ENCODE peak calls at places on chromosomes 11 and 22, in five cellular contexts. One of them, this sample, is unnamed.

GRCh38 chr11:131099746-131100145 is 183.5 kb upstream of the SNX19 start:
- DNase-seq in A549: no peak
- DNase-seq in endodermal cell: no peak
- DNase-seq in tibial nerve: no peak
- DNase-seq in lower leg skin: no peak
- DNase-seq in this sample: no peak

GRCh38 chr11:124897681-124898680 is at the start of gene ROBO4:
- DNase-seq in A549: no peak
- DNase-seq in endodermal cell: peak; percentile 60
- DNase-seq in tibial nerve: peak; percentile 34
- DNase-seq in lower leg skin: peak; percentile 90
- DNase-seq in this sample: no peak

GRCh38 chr22:23220485-23221350 is 40.4 kb downstream of the BCR start:
- DNase-seq in A549: no peak
- DNase-seq in endodermal cell: no peak
- DNase-seq in tibial nerve: no peak
- DNase-seq in lower leg skin: no peak
- DNase-seq in this sample: no peak

GRCh38 chr11:117410861-117411725 is 83.4 kb downstream of the CEP164 start:
- DNase-seq in A549: no peak
- DNase-seq in endodermal cell: peak; percentile 71
- DNase-seq in tibial nerve: no peak
- DNase-seq in lower leg skin: peak; percentile 83
- DNase-seq in this sample: no peak

GRCh38 chr11:57237204-57237681 is at the start of gene APLNR:
- DNase-seq in A549: no peak
- DNase-seq in endodermal cell: peak; percentile 89
- DNase-seq in tibial nerve: no peak
- DNase-seq in lower leg skin: peak; percentile 62
- DNase-seq in this sample: no peak

GRCh38 chr11:67211656-67212436 is 54.4 kb upstream of the GRK2 start:
- DNase-seq in A549: no peak
- DNase-seq in endodermal cell: no peak
- DNase-seq in tibial nerve: no peak
- DNase-seq in lower leg skin: no peak
- DNase-seq in this sample: no peak

GRCh38 chr11:1740786-1741530 is 9.4 kb downstream of the IFITM10 start:
- DNase-seq in A549: no peak
- DNase-seq in endodermal cell: no peak
- DNase-seq in tibial nerve: no peak
- DNase-seq in lower leg skin: no peak
- DNase-seq in this sample: no peak

GRCh38 chr11:14148653-14149273 is 186.2 kb downstream of the SPON1 start:
- DNase-seq in A549: peak; percentile 46
- DNase-seq in endodermal cell: no peak
- DNase-seq in tibial nerve: no peak
- DNase-seq in lower leg skin: no peak
- DNase-seq in this sample: no peak

GRCh38 chr11:31233425-31233824 is 136.1 kb downstream of the DCDC1 start:
- DNase-seq in A549: peak; percentile 52
- DNase-seq in endodermal cell: no peak
- DNase-seq in tibial nerve: no peak
- DNase-seq in lower leg skin: no peak
- DNase-seq in this sample: no peak

GRCh38 chr11:96014234-96014633 is 90.3 kb upstream of the MTMR2 start:
- DNase-seq in A549: peak; percentile 14
- DNase-seq in endodermal cell: no peak
- DNase-seq in tibial nerve: no peak
- DNase-seq in lower leg skin: no peak
- DNase-seq in this sample: no peak

GRCh38 chr11:69864930-69865661 is 45.9 kb upstream of the FGF3 start:
- DNase-seq in A549: no peak
- DNase-seq in endodermal cell: peak; percentile 55
- DNase-seq in tibial nerve: no peak
- DNase-seq in lower leg skin: peak; percentile 85
- DNase-seq in this sample: no peak

GRCh38 chr11:131824766-131825165 is 454.4 kb downstream of the NTM start:
- DNase-seq in A549: no peak
- DNase-seq in endodermal cell: no peak
- DNase-seq in tibial nerve: peak; percentile 22
- DNase-seq in lower leg skin: no peak
- DNase-seq in this sample: no peak

GRCh38 chr11:66784575-66784974 is 55.6 kb upstream of the SPTBN2 start:
- DNase-seq in A549: no peak
- DNase-seq in endodermal cell: no peak
- DNase-seq in tibial nerve: no peak
- DNase-seq in lower leg skin: no peak
- DNase-seq in this sample: no peak

GRCh38 chr11:63829823-63830489 is 9.0 kb upstream of the MARK2 start:
- DNase-seq in A549: peak; percentile 59
- DNase-seq in endodermal cell: peak; percentile 83
- DNase-seq in tibial nerve: no peak
- DNase-seq in lower leg skin: no peak
- DNase-seq in this sample: no peak

GRCh38 chr11:35003658-35004057 is 87.2 kb downstream of the PDHX start:
- DNase-seq in A549: no peak
- DNase-seq in endodermal cell: no peak
- DNase-seq in tibial nerve: no peak
- DNase-seq in lower leg skin: no peak
- DNase-seq in this sample: no peak

GRCh38 chr11:119706029-119706428 is 23.0 kb downstream of the NECTIN1 start:
- DNase-seq in A549: no peak
- DNase-seq in endodermal cell: no peak
- DNase-seq in tibial nerve: no peak
- DNase-seq in lower leg skin: no peak
- DNase-seq in this sample: no peak

GRCh38 chr11:2315395-2316168 is 13.8 kb downstream of the TSPAN32 start:
- DNase-seq in A549: no peak
- DNase-seq in endodermal cell: no peak
- DNase-seq in tibial nerve: no peak
- DNase-seq in lower leg skin: no peak
- DNase-seq in this sample: peak; percentile 19

GRCh38 chr11:2737226-2737590 is 37.4 kb upstream of the KCNQ1OT1 start:
- DNase-seq in A549: no peak
- DNase-seq in endodermal cell: no peak
- DNase-seq in tibial nerve: no peak
- DNase-seq in lower leg skin: no peak
- DNase-seq in this sample: no peak

GRCh38 chr11:93099811-93100210 is 98.0 kb downstream of the SLC36A4 start:
- DNase-seq in A549: peak; percentile 5
- DNase-seq in endodermal cell: no peak
- DNase-seq in tibial nerve: no peak
- DNase-seq in lower leg skin: no peak
- DNase-seq in this sample: no peak

GRCh38 chr11:117097567-117098268 is 510 bp downstream of the SIK3 start:
- DNase-seq in A549: no peak
- DNase-seq in endodermal cell: peak; percentile 79
- DNase-seq in tibial nerve: peak; percentile 42
- DNase-seq in lower leg skin: peak; percentile 91
- DNase-seq in this sample: no peak

GRCh38 chr11:126561327-126561893 is 205.9 kb downstream of the ST3GAL4 start:
- DNase-seq in A549: peak; percentile 10
- DNase-seq in endodermal cell: peak; percentile 93
- DNase-seq in tibial nerve: peak; percentile 26
- DNase-seq in lower leg skin: no peak
- DNase-seq in this sample: no peak

GRCh38 chr11:35005156-35005780 is 88.8 kb downstream of the PDHX start:
- DNase-seq in A549: peak; percentile 19
- DNase-seq in endodermal cell: no peak
- DNase-seq in tibial nerve: no peak
- DNase-seq in lower leg skin: no peak
- DNase-seq in this sample: no peak

GRCh38 chr11:86524603-86525352 is 147.6 kb downstream of the ME3 start:
- DNase-seq in A549: peak; percentile 79
- DNase-seq in endodermal cell: no peak
- DNase-seq in tibial nerve: no peak
- DNase-seq in lower leg skin: no peak
- DNase-seq in this sample: no peak

GRCh38 chr11:27456140-27456801 is 16.3 kb downstream of the LGR4 start:
- DNase-seq in A549: peak; percentile 73
- DNase-seq in endodermal cell: no peak
- DNase-seq in tibial nerve: no peak
- DNase-seq in lower leg skin: no peak
- DNase-seq in this sample: no peak

GRCh38 chr22:33923660-33924246 is 3.5 kb upstream of the LARGE1 start:
- DNase-seq in A549: peak; percentile 74
- DNase-seq in endodermal cell: peak; percentile 85
- DNase-seq in tibial nerve: peak; percentile 85
- DNase-seq in lower leg skin: no peak
- DNase-seq in this sample: peak; percentile 29

GRCh38 chr11:7927635-7928034 is 3.4 kb downstream of the OR10A6 start:
- DNase-seq in A549: no peak
- DNase-seq in endodermal cell: no peak
- DNase-seq in tibial nerve: no peak
- DNase-seq in lower leg skin: no peak
- DNase-seq in this sample: no peak

GRCh38 chr11:106381895-106382294 is 304.4 kb downstream of the AASDHPPT start:
- DNase-seq in A549: no peak
- DNase-seq in endodermal cell: no peak
- DNase-seq in tibial nerve: no peak
- DNase-seq in lower leg skin: no peak
- DNase-seq in this sample: no peak

GRCh38 chr11:97502201-97502600 is 1112.4 kb downstream of the JRKL start:
- DNase-seq in A549: no peak
- DNase-seq in endodermal cell: no peak
- DNase-seq in tibial nerve: no peak
- DNase-seq in lower leg skin: no peak
- DNase-seq in this sample: no peak

DNA sequence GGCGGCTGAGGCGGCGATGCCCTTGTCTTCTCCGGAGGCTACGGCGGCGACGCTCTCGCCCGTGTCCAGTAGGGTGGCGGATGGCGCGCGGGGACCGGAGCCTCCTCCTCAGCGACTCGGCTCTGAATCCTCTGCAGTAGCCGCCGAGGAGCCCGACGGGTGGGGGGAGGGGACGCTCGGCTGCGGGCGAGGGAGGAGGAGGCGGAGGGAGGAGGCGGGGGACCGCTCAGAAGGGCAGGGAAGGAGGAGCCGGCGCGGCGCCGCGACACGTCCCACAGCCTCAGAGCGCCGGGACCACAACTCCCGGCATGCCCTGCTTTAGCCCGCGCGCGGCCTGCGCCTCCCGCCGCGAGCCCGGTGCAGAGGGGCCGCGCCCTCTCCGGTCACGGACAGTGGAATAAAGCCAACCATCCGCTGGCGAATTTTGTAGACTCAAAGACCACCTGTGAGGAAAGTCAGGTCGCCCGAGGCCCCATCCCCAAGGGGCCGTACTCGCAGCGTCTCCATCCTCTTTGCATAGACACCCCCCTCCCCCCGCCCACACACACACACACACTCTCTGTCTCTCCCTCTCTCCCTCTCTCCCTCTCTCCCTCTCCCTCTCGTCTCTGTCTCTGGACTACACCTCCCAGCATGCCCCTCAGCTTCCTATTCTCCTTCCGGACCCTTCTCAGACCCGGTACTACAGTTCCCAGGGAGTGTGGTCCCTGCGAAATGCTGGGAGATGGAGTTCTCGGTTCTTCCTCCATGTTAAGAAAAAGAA is at the start of gene FAM168A:
- DNase-seq in A549: peak; percentile 98
- DNase-seq in endodermal cell: peak; percentile 98
- DNase-seq in tibial nerve: peak; percentile 92
- DNase-seq in lower leg skin: peak; percentile 99
- DNase-seq in this sample: peak; percentile 65
- TF ChIP-seq CTCF in A549: no peak
- TF ChIP-seq CTCF in endodermal cell: peak; percentile 56
- TF ChIP-seq CTCF in tibial nerve: peak; percentile 65
- TF ChIP-seq CTCF in lower leg skin: no peak
- TF ChIP-seq CTCF in this sample: no peak

DNA sequence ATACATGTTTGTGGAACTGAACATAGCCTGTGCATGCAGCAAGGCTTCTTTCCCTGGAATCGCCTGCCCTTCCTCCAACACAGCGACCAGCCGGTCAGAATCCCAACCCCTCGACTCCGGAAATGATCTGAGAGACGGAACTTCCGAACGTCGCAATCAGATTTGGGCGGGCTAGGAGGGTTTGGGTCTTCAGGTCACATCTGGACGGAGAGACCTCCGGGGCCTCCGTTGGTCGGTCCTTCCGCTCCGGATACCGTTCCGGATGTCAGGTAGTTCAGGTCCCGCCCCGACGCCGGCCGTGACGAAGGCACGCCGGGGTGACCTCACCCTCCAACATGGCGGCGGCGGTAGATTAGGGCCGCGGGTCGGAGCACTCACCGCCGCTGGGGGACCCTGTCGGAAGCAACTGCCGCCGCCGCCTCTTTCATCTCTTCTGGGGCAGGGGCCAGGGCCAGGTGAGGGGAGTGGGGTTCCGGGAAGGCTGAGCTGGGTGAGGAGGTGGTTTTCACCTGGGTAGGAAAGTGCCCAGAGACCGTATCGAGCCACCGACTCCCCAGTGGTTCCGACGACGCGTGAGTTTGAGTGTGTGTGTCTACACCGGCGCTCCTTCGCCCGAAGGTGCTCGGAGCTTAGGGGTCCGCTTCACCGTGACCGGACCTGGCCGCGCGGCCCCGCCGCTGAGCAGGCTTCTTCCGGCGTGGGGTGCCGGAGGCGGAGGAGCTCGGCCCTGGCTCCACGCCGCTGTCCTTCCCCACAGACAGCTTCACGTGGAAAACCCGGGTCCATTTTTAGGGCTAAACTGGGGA is at the start of gene BCL2L13:
- DNase-seq in A549: peak; percentile 91
- DNase-seq in endodermal cell: peak; percentile 97
- DNase-seq in tibial nerve: peak; percentile 87
- DNase-seq in lower leg skin: peak; percentile 98
- DNase-seq in this sample: peak; percentile 80
- TF ChIP-seq CTCF in A549: no peak
- TF ChIP-seq CTCF in endodermal cell: peak; percentile 15
- TF ChIP-seq CTCF in tibial nerve: peak; percentile 48
- TF ChIP-seq CTCF in lower leg skin: no peak
- TF ChIP-seq CTCF in this sample: no peak

GRCh38 chr22:19038728-19039447 is 83.3 kb downstream of the DGCR2 start:
- DNase-seq in A549: no peak
- DNase-seq in endodermal cell: peak; percentile 60
- DNase-seq in tibial nerve: no peak
- DNase-seq in lower leg skin: peak; percentile 83
- DNase-seq in this sample: no peak
- TF ChIP-seq CTCF in A549: no peak
- TF ChIP-seq CTCF in endodermal cell: peak; percentile 42
- TF ChIP-seq CTCF in tibial nerve: no peak
- TF ChIP-seq CTCF in lower leg skin: no peak
- TF ChIP-seq CTCF in this sample: no peak

GRCh38 chr22:39556970-39557811 is 13.4 kb upstream of the CACNA1I start:
- DNase-seq in A549: peak; percentile 33
- DNase-seq in endodermal cell: peak; percentile 66
- DNase-seq in tibial nerve: no peak
- DNase-seq in lower leg skin: no peak
- DNase-seq in this sample: no peak
- TF ChIP-seq CTCF in A549: peak; percentile 34
- TF ChIP-seq CTCF in endodermal cell: no peak
- TF ChIP-seq CTCF in tibial nerve: no peak
- TF ChIP-seq CTCF in lower leg skin: no peak
- TF ChIP-seq CTCF in this sample: no peak

GRCh38 chr11:122655527-122656072 is at the start of gene UBASH3B:
- DNase-seq in A549: peak; percentile 84
- DNase-seq in endodermal cell: peak; percentile 94
- DNase-seq in tibial nerve: peak; percentile 68
- DNase-seq in lower leg skin: peak; percentile 93
- DNase-seq in this sample: peak; percentile 52
- TF ChIP-seq CTCF in A549: no peak
- TF ChIP-seq CTCF in endodermal cell: peak; percentile 46
- TF ChIP-seq CTCF in tibial nerve: peak; percentile 13
- TF ChIP-seq CTCF in lower leg skin: no peak
- TF ChIP-seq CTCF in this sample: no peak